ENCODE peak calls at places on chromosome 22, in eight cellular contexts. B is A549, M is prostate gland, X is body of pancreas, O is stomach, H is AG04450, Q is HCT116, K is hepatocyte. E is an unnamed sample.
A peak's percentile ranks its signal among the peaks of the same experiment; 100 is the strongest.

GRCh38 chr22:23083315-23084021 is 13.1 kb downstream of the GNAZ start:
- DNase-seq in H (no peak), M (no peak), Q (no peak), B (no peak), K (no peak), X (no peak), O (no peak), E (no peak)

GRCh38 chr22:19885841-19886592 is 31.3 kb upstream of the GNB1L start:
- DNase-seq in Q (no peak), B (no peak), H (no peak), K (no peak), X (no peak), O (no peak), M (no peak), E (no peak)

GRCh38 chr22:45034821-45035220 is 25.0 kb upstream of the PHF21B start:
- DNase-seq in O (no peak), K (no peak), X (no peak), H (no peak), Q (no peak), B (no peak), M (no peak), E (no peak)

GRCh38 chr22:48445113-48445827 is 1382.4 kb downstream of the BRD1 start:
- DNase-seq in B (peak; percentile 13), X (no peak), H (no peak), K (no peak), O (no peak), M (no peak), Q (no peak), E (no peak)

GRCh38 chr22:41539146-41540005 is 4.9 kb downstream of the POLR3H start:
- DNase-seq in X (no peak), O (no peak), Q (no peak), H (no peak), B (no peak), K (no peak), M (no peak), E (no peak)

GRCh38 chr22:29907753-29908515 is 25.0 kb downstream of the MTMR3 start:
- DNase-seq in O (peak; percentile 92), X (peak; percentile 91), B (peak; percentile 74), K (peak; percentile 92), H (peak; percentile 96), Q (peak; percentile 93), M (peak; percentile 91), E (peak; percentile 99)

GRCh38 chr22:44542561-44543222 is 44.7 kb upstream of the RTL6 start:
- DNase-seq in O (no peak), K (no peak), M (no peak), H (no peak), Q (no peak), B (no peak), X (no peak), E (no peak)

GRCh38 chr22:30829901-30830550 is 135.4 kb downstream of the OSBP2 start:
- DNase-seq in M (no peak), H (peak; percentile 68), O (peak; percentile 19), X (no peak), Q (peak; percentile 90), K (no peak), B (peak; percentile 85), E (no peak)

GRCh38 chr22:35993048-35993714 is 35.4 kb downstream of the RBFOX2 start:
- DNase-seq in M (no peak), Q (no peak), K (no peak), X (no peak), O (no peak), H (no peak), B (no peak), E (no peak)

GRCh38 chr22:17109976-17110375 is 11.2 kb downstream of the TMEM121B start:
- DNase-seq in X (no peak), O (no peak), H (no peak), K (no peak), Q (no peak), B (no peak), M (no peak), E (no peak)

GRCh38 chr22:29782061-29782845 is 15.1 kb downstream of the UQCR10 start:
- DNase-seq in K (peak; percentile 42), M (peak; percentile 89), Q (no peak), H (no peak), X (peak; percentile 96), B (no peak), O (peak; percentile 87), E (no peak)

DNA sequence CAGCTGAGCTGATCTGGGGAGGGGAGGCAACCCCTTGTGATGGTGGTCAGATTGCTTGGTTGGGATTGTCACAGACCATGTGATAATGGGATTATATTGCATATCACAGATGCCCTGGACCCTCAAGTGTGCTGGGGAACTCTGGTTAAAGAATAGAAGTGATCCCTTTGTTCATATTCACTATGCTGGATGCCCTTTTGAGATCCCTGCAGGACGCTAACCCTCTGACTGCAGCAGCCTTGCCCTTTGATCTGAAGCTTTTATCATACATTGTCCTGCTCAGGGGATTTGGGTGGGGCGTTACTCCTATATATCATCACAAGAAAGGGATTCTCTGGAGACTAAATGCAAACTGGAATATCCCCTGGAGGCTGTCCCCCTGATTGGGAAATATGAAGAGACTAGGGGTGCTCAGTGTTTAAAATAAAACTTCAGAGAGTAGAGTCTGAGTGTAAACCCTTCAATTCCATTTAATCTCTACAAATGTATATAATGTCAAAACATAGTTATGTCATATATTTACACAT is 77.0 kb upstream of the TOP3B start:
- DNase-seq in K (no peak), Q (no peak), M (no peak), H (no peak), B (no peak), X (no peak), O (no peak), E (no peak)
- H3K4me3 ChIP-seq in K (no peak overlapping the region), Q (no peak overlapping the region), M (no peak overlapping the region), H (no peak overlapping the region), B (no peak overlapping the region), X (no peak overlapping the region), O (no peak overlapping the region), E (no peak overlapping the region)

GRCh38 chr22:37483594-37484114 is 2.5 kb downstream of the MFNG start:
- DNase-seq in O (no peak), M (no peak), X (no peak), B (no peak), Q (no peak), H (no peak), K (no peak), E (no peak)

GRCh38 chr22:37485714-37486223 is 415 bp downstream of the MFNG start:
- DNase-seq in Q (no peak), B (no peak), M (no peak), K (no peak), H (no peak), O (no peak), X (no peak), E (no peak)

GRCh38 chr22:37485006-37485713 is 1.0 kb downstream of the MFNG start:
- DNase-seq in X (no peak), B (no peak), M (no peak), H (no peak), Q (no peak), O (no peak), K (no peak), E (no peak)

GRCh38 chr22:37483050-37483449 is 3.1 kb downstream of the MFNG start:
- DNase-seq in B (no peak), M (no peak), X (no peak), H (no peak), O (no peak), K (no peak), Q (no peak), E (no peak)

GRCh38 chr22:37484115-37485005 is 1.8 kb downstream of the MFNG start:
- DNase-seq in K (no peak), X (no peak), H (no peak), O (peak; percentile 72), Q (no peak), M (peak; percentile 21), B (no peak), E (no peak)
- TF ChIP-seq CTCF in K (no peak), X (no peak), H (no peak), O (no peak), Q (no peak), M (no peak), B (no peak), E (no peak)

GRCh38 chr22:26479043-26479791 is 4.4 kb downstream of the HPS4 start:
- DNase-seq in X (no peak), M (peak; percentile 29), K (no peak), Q (no peak), H (no peak), O (no peak), B (no peak), E (no peak)
- H3K4me3 ChIP-seq in X (peak overlapping the region; percentile 0), M (peak overlapping the region; percentile 18), K (no peak overlapping the region), Q (no peak overlapping the region), H (no peak overlapping the region), O (peak overlapping the region; percentile 20), B (no peak overlapping the region), E (peak overlapping the region; percentile 40)

GRCh38 chr22:28620244-28620922 is 59.3 kb downstream of the TTC28 start:
- DNase-seq in K (no peak), B (no peak), H (no peak), O (no peak), X (no peak), M (no peak), Q (no peak), E (no peak)
- TF ChIP-seq CTCF in K (no peak), B (no peak), H (no peak), O (no peak), X (no peak), M (no peak), Q (no peak), E (no peak)

DNA sequence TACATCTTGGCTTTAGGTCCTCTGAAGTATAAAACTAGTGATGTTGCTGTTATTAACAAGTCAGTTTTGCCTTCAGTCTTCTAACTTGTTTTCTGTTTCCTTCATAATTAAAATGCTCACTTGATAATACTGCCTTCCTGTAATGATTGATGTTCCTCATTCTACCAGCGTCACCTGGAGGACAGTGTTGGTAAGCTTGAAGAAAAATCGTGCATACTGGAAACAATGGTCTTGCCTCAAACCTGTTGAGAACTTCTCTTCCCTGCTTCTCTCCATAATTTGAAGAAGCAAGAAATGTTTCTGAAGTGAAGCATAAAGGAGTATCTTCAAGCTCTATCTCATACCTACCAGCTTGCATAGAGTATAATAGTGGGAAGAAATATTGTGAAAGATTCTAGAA is 3.0 kb downstream of the YWHAH start:
- DNase-seq in K (no peak), M (no peak), H (no peak), Q (no peak), B (peak; percentile 31), X (no peak), O (no peak), E (no peak)
- H3K4me3 ChIP-seq in K (no peak overlapping the region), M (no peak overlapping the region), H (no peak overlapping the region), Q (no peak overlapping the region), B (no peak overlapping the region), X (no peak overlapping the region), O (peak overlapping the region; percentile 76), E (no peak overlapping the region)

E was measured in LNCaP clone FGC.